ENCODE peak calls at places on chromosomes 13 and 19, in six cellular contexts. N is left ventricle myocardium inferior, O is brain microvascular endothelial cell, Q is body of pancreas, D is tibial artery, K is transverse colon. U is an unnamed sample.
A peak's percentile ranks its signal among the peaks of the same experiment; 100 is the strongest.

GRCh38 chr13:111505175-111505777 is 184.8 kb downstream of the TEX29 start:
- DNase-seq in N (no peak), O (no peak), Q (no peak), D (no peak), K (no peak), U (no peak)

GRCh38 chr13:48222358-48223015 is 10.5 kb upstream of the ITM2B start:
- DNase-seq in N (peak; percentile 46), O (no peak), Q (no peak), D (peak; percentile 73), K (peak; percentile 19), U (peak; percentile 34)

GRCh38 chr13:26320766-26321165 is 66.8 kb downstream of the CDK8 start:
- DNase-seq in N (no peak), O (no peak), Q (no peak), D (no peak), K (no peak), U (no peak)

GRCh38 chr19:10289836-10290438 is at the start of gene ICAM5:
- DNase-seq in N (no peak), O (no peak), Q (no peak), D (no peak), K (peak; percentile 13), U (no peak)

GRCh38 chr13:99256709-99257108 is 1.5 kb downstream of the GPR18 start:
- DNase-seq in N (no peak), O (no peak), Q (no peak), D (no peak), K (no peak), U (no peak)

GRCh38 chr13:30744056-30744684 is 8.8 kb downstream of the ALOX5AP start:
- DNase-seq in N (no peak), O (peak; percentile 65), Q (no peak), D (no peak), K (peak; percentile 71), U (peak; percentile 63)

GRCh38 chr13:99967884-99968520 is 3.6 kb downstream of the ZIC5 start:
- DNase-seq in N (no peak), O (no peak), Q (no peak), D (no peak), K (no peak), U (no peak)

GRCh38 chr13:98273824-98274786 is 97.0 kb upstream of the RNF113B start:
- DNase-seq in N (no peak), O (no peak), Q (no peak), D (no peak), K (no peak), U (no peak)

GRCh38 chr13:110314516-110315245 is 7.6 kb downstream of the COL4A2 start:
- DNase-seq in N (peak; percentile 59), O (no peak), Q (no peak), D (peak; percentile 63), K (no peak), U (no peak)

DNA sequence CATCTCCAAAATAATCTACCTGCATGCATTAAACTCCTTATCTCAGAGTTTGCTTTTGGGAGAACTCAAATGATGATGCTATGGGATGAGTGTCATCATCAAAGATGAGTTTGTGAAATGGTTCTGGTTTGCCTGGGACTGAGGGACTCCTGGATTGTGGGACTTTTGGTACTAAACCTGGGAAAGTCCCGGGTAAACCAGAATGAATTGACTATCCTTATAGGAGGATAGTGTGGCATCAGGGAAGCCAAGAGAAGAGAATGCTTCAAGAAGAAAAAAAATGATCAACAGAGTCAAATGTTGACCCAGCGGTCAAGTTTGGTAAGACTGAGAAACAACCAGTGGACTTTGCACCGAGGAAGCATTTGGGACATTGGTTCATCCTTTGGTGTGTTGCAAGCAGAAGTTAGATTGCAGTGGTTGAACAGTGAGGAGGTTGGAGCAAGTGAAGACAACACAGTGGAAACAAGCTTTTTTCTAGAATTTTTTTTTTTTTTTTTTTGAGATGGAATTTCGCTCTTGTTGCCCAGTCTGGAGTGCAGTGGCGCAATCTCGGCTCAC is 33.5 kb downstream of the CLEC17A start:
- DNase-seq in N (no peak), O (no peak), Q (no peak), D (no peak), K (no peak), U (no peak)
- H3K4me3 ChIP-seq in N (no peak overlapping the region), O (no peak overlapping the region), Q (no peak overlapping the region), D (no peak overlapping the region), K (no peak overlapping the region), U (no peak overlapping the region)

GRCh38 chr19:51901860-51902259 is 3.0 kb downstream of the ZNF649 start:
- DNase-seq in N (no peak), O (no peak), Q (no peak), D (no peak), K (no peak), U (no peak)
- TF ChIP-seq CTCF in N (no peak), O (peak; percentile 2), Q (no peak), D (no peak), K (no peak), U (no peak)

GRCh38 chr19:37718357-37718756 is 1.2 kb downstream of the ZNF607 start:
- DNase-seq in N (no peak), O (no peak), Q (no peak), D (no peak), K (no peak), U (no peak)

GRCh38 chr19:37716140-37716539 is 3.4 kb downstream of the ZNF607 start:
- DNase-seq in N (no peak), O (no peak), Q (no peak), D (no peak), K (no peak), U (no peak)

GRCh38 chr19:37725181-37725580 is 5.6 kb upstream of the ZNF607 start:
- DNase-seq in N (no peak), O (no peak), Q (no peak), D (no peak), K (no peak), U (no peak)

GRCh38 chr19:37719927-37720265 is 335 bp upstream of the ZNF607 start:
- DNase-seq in N (no peak), O (no peak), Q (no peak), D (no peak), K (no peak), U (no peak)

GRCh38 chr19:37719111-37719926 is at the start of gene ZNF607:
- DNase-seq in N (peak; percentile 88), O (peak; percentile 80), Q (peak; percentile 92), D (peak; percentile 93), K (peak; percentile 92), U (peak; percentile 89)
- H3K27ac ChIP-seq in N (peak within 1 kb of the TSS; percentile 87), O (peak within 1 kb of the TSS; percentile 57), Q (peak within 1 kb of the TSS; percentile 90), D (peak within 1 kb of the TSS; percentile 83), K (peak within 1 kb of the TSS; percentile 92), U (peak within 1 kb of the TSS; percentile 76)

DNA sequence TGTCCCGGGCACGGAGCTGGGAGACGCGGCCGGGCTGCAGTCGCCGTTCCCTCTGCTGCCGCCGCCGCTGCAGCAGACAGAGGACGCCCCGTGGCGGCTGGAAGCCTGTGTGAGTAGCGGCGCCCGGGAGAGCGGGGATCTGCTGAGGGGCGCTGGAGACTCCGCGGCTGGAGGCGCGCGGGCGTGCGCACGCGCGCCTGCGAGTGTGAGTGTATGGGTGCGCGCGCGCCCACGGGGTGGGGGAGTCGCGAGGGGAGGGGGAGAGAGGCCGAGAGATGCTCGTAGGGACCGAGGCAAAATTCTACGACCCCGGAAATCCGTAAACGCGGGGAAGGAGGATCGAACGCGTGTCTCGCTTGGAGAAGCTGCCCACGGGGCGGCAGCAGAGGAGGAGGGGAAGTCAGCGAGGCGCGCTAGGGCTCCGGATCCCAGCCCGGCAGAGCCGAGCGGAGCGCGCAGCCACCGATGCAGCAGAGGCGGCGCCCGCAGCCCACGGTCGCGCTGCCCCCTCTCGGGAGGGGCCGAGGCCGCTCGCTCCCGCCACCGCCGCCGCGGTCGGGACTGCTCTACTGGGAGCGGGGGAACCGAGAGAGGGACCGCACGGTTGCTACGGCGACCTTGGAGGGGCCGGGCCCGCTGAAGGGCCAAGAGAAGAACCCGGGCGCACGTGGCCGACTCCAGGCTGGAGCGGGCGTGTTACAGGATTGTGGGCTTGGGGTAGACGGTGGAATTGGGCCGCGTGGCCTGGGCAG is at the start of gene ENOX1:
- DNase-seq in N (peak; percentile 77), O (peak; percentile 48), Q (peak; percentile 51), D (peak; percentile 70), K (peak; percentile 38), U (no peak)
- H3K4me3 ChIP-seq in N (peak within 1 kb of the TSS; percentile 85), O (peak within 1 kb of the TSS; percentile 63), Q (peak within 1 kb of the TSS; percentile 48), D (peak within 1 kb of the TSS; percentile 62), K (peak within 1 kb of the TSS; percentile 81), U (peak within 1 kb of the TSS; percentile 52)

DNA sequence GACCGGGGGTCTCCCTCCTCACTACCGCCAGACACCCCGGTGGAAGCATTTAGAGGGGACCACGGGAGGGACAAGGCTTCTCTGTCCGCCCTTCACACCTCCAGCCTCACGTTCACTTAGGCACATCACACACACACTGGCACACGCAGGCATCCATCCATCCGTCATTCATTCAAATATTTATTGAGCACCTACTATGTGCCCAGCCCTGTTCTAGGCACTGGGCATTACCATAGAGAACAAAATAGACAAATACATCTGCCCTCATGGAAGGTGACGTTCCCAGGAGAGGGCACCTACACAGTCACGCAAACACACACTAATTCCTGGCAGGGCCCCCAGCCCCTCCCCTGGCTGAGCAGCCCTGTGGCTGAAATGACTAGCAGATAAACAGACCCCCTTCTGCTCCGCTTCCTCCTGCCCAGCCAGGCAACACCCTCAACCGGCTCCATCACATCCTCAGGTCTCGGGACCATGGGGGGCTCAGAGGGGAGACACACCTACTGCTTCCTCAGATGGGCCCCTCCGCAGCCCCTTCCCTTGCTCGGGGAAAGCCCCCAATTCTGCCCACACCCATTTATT is 3.7 kb upstream of the NOP53 start:
- DNase-seq in N (no peak), O (no peak), Q (no peak), D (no peak), K (no peak), U (no peak)
- TF ChIP-seq CTCF in N (no peak), O (no peak), Q (no peak), D (no peak), K (no peak), U (no peak)

GRCh38 chr19:2034729-2035589 is 16.1 kb downstream of the MKNK2 start:
- DNase-seq in N (no peak), O (no peak), Q (peak; percentile 54), D (no peak), K (peak; percentile 87), U (peak; percentile 92)
- H3K27ac ChIP-seq in N (no peak overlapping the region), O (no peak overlapping the region), Q (peak overlapping the region; percentile 98), D (no peak overlapping the region), K (peak overlapping the region; percentile 97), U (no peak overlapping the region)

GRCh38 chr19:55253264-55253663 is 5.6 kb downstream of the PPP6R1 start:
- DNase-seq in N (no peak), O (no peak), Q (no peak), D (no peak), K (no peak), U (no peak)

GRCh38 chr19:55254625-55254977 is 4.2 kb downstream of the PPP6R1 start:
- DNase-seq in N (no peak), O (no peak), Q (no peak), D (no peak), K (no peak), U (no peak)

GRCh38 chr19:55253842-55254624 is 4.8 kb downstream of the PPP6R1 start:
- DNase-seq in N (no peak), O (no peak), Q (no peak), D (no peak), K (peak; percentile 69), U (no peak)

GRCh38 chr19:55251296-55252081 is 7.3 kb downstream of the PPP6R1 start:
- DNase-seq in N (no peak), O (peak; percentile 14), Q (no peak), D (no peak), K (no peak), U (no peak)

DNA sequence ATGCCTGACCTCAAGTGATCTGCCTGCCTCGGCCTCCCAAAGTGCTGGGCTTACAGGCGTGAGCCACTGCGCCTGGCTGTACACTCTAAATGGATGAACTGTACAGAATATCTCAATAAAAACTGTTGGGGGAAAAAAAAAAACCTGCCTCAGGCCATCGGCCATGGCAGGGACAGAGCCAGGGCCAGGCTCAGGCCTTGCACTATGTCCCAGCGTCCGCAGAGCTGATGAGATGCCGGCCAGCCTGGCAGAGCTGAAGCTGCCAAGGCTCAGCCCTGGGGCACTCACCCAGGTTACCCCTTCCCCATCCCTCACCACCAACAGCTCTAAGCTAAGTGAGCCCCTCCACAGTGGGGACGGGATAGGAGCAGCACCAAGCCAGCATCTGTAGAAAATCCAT is 6.1 kb downstream of the PPP6R1 start:
- DNase-seq in N (no peak), O (no peak), Q (no peak), D (no peak), K (no peak), U (no peak)
- H3K4me3 ChIP-seq in N (no peak overlapping the region), O (no peak overlapping the region), Q (no peak overlapping the region), D (no peak overlapping the region), K (no peak overlapping the region), U (no peak overlapping the region)

U was measured in lung.